ENCODE peak calls at places on chromosomes 16 and 17, in eight cellular contexts. P is HepG2, N is SK-N-SH, J is GM12878, V is endothelial cell of umbilical vein, G is HCT116, K is K562, A is H1. Y is an unnamed sample.

GRCh38 chr16:534856-535445 is 7.4 kb downstream of the CAPN15 start:
- DNase-seq in P (no peak), N (no peak), J (no peak), V (no peak), G (no peak), K (no peak), A (no peak), Y (no peak)

GRCh38 chr17:39688475-39688835 is 598 bp upstream of the PGAP3 start:
- DNase-seq in P (no peak), N (no peak), J (no peak), V (peak; percentile 16), G (no peak), K (peak; percentile 32), A (no peak), Y (no peak)

GRCh38 chr17:49762148-49762941 is 1.6 kb downstream of the FAM117A start:
- DNase-seq in P (no peak), N (no peak), J (no peak), V (no peak), G (no peak), K (no peak), A (no peak), Y (no peak)

GRCh38 chr17:3667366-3668278 is 756 bp downstream of the TAX1BP3 start:
- DNase-seq in P (peak; percentile 81), N (peak; percentile 85), J (no peak), V (peak; percentile 92), G (no peak), K (peak; percentile 88), A (no peak), Y (no peak)

GRCh38 chr16:90026135-90026534 is 6.9 kb upstream of the DBNDD1 start:
- DNase-seq in P (no peak), N (no peak), J (no peak), V (no peak), G (no peak), K (peak; percentile 37), A (no peak), Y (no peak)

GRCh38 chr16:66553223-66553622 is 847 bp downstream of the CKLF start:
- DNase-seq in P (no peak), N (no peak), J (no peak), V (peak; percentile 14), G (no peak), K (peak; percentile 41), A (no peak), Y (no peak)

GRCh38 chr17:17706140-17707060 is 25.1 kb downstream of the RAI1 start:
- DNase-seq in P (no peak), N (no peak), J (no peak), V (no peak), G (no peak), K (no peak), A (no peak), Y (no peak)

GRCh38 chr17:68700391-68700790 is 99.2 kb upstream of the FAM20A start:
- DNase-seq in P (no peak), N (no peak), J (no peak), V (no peak), G (no peak), K (no peak), A (no peak), Y (no peak)

GRCh38 chr17:16419074-16419928 is 3.9 kb downstream of the TRPV2 start:
- DNase-seq in P (peak; percentile 54), N (peak; percentile 78), J (peak; percentile 59), V (peak; percentile 63), G (no peak), K (peak; percentile 80), A (no peak), Y (no peak)

GRCh38 chr16:57377080-57377841 is 5.0 kb downstream of the CX3CL1 start:
- DNase-seq in P (peak; percentile 64), N (peak; percentile 87), J (peak; percentile 77), V (no peak), G (no peak), K (no peak), A (no peak), Y (no peak)

GRCh38 chr17:4536742-4537411 is 18.3 kb downstream of the MYBBP1A start:
- DNase-seq in P (no peak), N (no peak), J (no peak), V (peak; percentile 43), G (no peak), K (no peak), A (no peak), Y (no peak)

GRCh38 chr17:60103957-60104356 is 25.2 kb upstream of the HEATR6 start:
- DNase-seq in P (no peak), N (no peak), J (no peak), V (no peak), G (no peak), K (no peak), A (no peak), Y (no peak)

GRCh38 chr16:3020604-3021448 is 658 bp downstream of the TNFRSF12A start:
- DNase-seq in P (peak; percentile 87), N (peak; percentile 72), J (no peak), V (peak; percentile 86), G (peak; percentile 66), K (peak; percentile 78), A (peak; percentile 78), Y (no peak)

GRCh38 chr16:4371481-4372314 is at the start of gene VASN:
- DNase-seq in P (peak; percentile 59), N (peak; percentile 98), J (no peak), V (peak; percentile 69), G (peak; percentile 40), K (peak; percentile 86), A (no peak), Y (no peak)

GRCh38 chr16:56789360-56789759 is 59.4 kb downstream of the NUP93 start:
- DNase-seq in P (peak; percentile 69), N (peak; percentile 42), J (no peak), V (peak; percentile 55), G (peak; percentile 55), K (peak; percentile 19), A (no peak), Y (no peak)

GRCh38 chr16:56851671-56852400 is 13.2 kb upstream of the SLC12A3 start:
- DNase-seq in P (peak; percentile 35), N (no peak), J (no peak), V (peak; percentile 22), G (no peak), K (peak; percentile 20), A (peak; percentile 29), Y (no peak)

GRCh38 chr16:89672177-89672941 is 14.1 kb upstream of the CDK10 start:
- DNase-seq in P (no peak), N (peak; percentile 5), J (no peak), V (no peak), G (no peak), K (no peak), A (no peak), Y (no peak)

GRCh38 chr17:29591737-29592624 is 951 bp upstream of the ANKRD13B start:
- DNase-seq in P (peak; percentile 74), N (peak; percentile 96), J (no peak), V (peak; percentile 91), G (peak; percentile 69), K (peak; percentile 90), A (no peak), Y (peak; percentile 35)

GRCh38 chr17:68305132-68305531 is 13.8 kb downstream of the ARSG start:
- DNase-seq in P (no peak), N (no peak), J (no peak), V (peak; percentile 84), G (no peak), K (no peak), A (no peak), Y (no peak)

GRCh38 chr17:67891481-67892119 is 66.3 kb downstream of the BPTF start:
- DNase-seq in P (no peak), N (peak; percentile 67), J (no peak), V (peak; percentile 2), G (peak; percentile 6), K (peak; percentile 25), A (no peak), Y (no peak)

GRCh38 chr16:17305694-17306093 is 165.1 kb downstream of the XYLT1 start:
- DNase-seq in P (no peak), N (no peak), J (peak; percentile 48), V (no peak), G (no peak), K (no peak), A (no peak), Y (no peak)

GRCh38 chr17:64147110-64148016 is 17.4 kb upstream of the ERN1 start:
- DNase-seq in P (peak; percentile 85), N (peak; percentile 45), J (no peak), V (peak; percentile 35), G (no peak), K (peak; percentile 45), A (no peak), Y (no peak)

GRCh38 chr17:64146418-64147109 is 16.6 kb upstream of the ERN1 start:
- DNase-seq in P (peak; percentile 52), N (peak; percentile 73), J (no peak), V (peak; percentile 80), G (no peak), K (peak; percentile 67), A (no peak), Y (no peak)

GRCh38 chr17:64145460-64145750 is 15.5 kb upstream of the ERN1 start:
- DNase-seq in P (no peak), N (no peak), J (no peak), V (no peak), G (no peak), K (no peak), A (no peak), Y (no peak)

GRCh38 chr17:64148017-64148631 is 18.2 kb upstream of the ERN1 start:
- DNase-seq in P (peak; percentile 36), N (peak; percentile 78), J (no peak), V (peak; percentile 85), G (no peak), K (peak; percentile 42), A (no peak), Y (no peak)

GRCh38 chr17:64145751-64146417 is 15.9 kb upstream of the ERN1 start:
- DNase-seq in P (peak; percentile 100), N (peak; percentile 96), J (peak; percentile 97), V (peak; percentile 99), G (peak; percentile 100), K (peak; percentile 99), A (peak; percentile 91), Y (peak; percentile 99)
- TF ChIP-seq POLR2AphosphoS5 in P (peak; percentile 100), N (peak; percentile 100), J (peak; percentile 100), V (peak; percentile 100), G (peak; percentile 100), K (peak; percentile 99), A (peak; percentile 99), Y (peak; percentile 100)

GRCh38 chr17:55484575-55484974 is 26.7 kb downstream of the SMIM36 start:
- DNase-seq in P (no peak), N (no peak), J (no peak), V (no peak), G (no peak), K (no peak), A (no peak), Y (no peak)
- H3K9ac ChIP-seq in P (no peak overlapping the region), N (no peak overlapping the region), J (no peak overlapping the region), V (no peak overlapping the region), G (no peak overlapping the region), K (no peak overlapping the region), A (no peak overlapping the region), Y (no peak overlapping the region)

DNA sequence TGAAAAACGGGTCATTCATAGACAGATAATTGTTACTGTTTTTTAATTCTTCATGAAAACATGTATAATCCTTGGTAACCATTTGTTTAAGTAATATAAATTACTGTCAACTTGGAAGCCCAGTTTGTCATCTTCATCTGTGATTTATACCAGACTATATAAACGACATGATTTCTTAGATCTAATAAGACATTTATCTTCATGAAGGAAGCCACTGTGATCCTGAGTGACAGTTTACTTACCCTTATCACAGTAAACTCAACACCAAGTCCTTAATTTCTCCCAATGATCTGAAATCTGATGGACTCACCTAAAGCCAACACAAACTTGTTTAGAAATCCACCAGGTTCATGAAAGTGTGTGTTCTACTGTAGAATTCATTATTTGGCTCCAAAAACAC is 91.3 kb downstream of the SKAP1 start:
- DNase-seq in P (no peak), N (no peak), J (no peak), V (no peak), G (no peak), K (no peak), A (no peak), Y (no peak)
- TF ChIP-seq POLR2AphosphoS5 in P (no peak), N (no peak), J (no peak), V (no peak), G (no peak), K (no peak), A (no peak), Y (no peak)

GRCh38 chr17:19010729-19011505 is 6.4 kb upstream of the FAM83G start:
- DNase-seq in P (peak; percentile 46), N (no peak), J (no peak), V (no peak), G (no peak), K (no peak), A (no peak), Y (no peak)
- H3K9ac ChIP-seq in P (no peak overlapping the region), N (no peak overlapping the region), J (no peak overlapping the region), V (no peak overlapping the region), G (no peak overlapping the region), K (peak overlapping the region; percentile 45), A (no peak overlapping the region), Y (no peak overlapping the region)

Y was measured in SK-N-MC.